ENCODE peak calls at places on chromosomes 16 and 17, in five cellular contexts. A is H9, J is H1, F is neuronal stem cell, I is IMR-90. R is an unnamed sample. For H3K9me3, the result is how much of the 10 kb centered on the place peaks cover.

GRCh38 chr16:67207116-67207856 is 8.4 kb downstream of the ELMO3 start:
- DNase-seq in A (no peak), J (no peak), F (no peak), I (no peak), R (no peak)

GRCh38 chr17:57823469-57824401 is 26.1 kb downstream of the MRPS23 start:
- DNase-seq in A (no peak), J (no peak), F (no peak), I (peak), R (peak)

GRCh38 chr16:30997887-30998711 is 12.3 kb downstream of the STX1B start:
- DNase-seq in A (no peak), J (no peak), F (no peak), I (peak), R (peak)

GRCh38 chr17:18258356-18259038 is at the start of gene FLII:
- DNase-seq in A (peak), J (peak), F (peak), I (peak), R (peak)

GRCh38 chr16:22788190-22788530 is 25.8 kb upstream of the HS3ST2 start:
- DNase-seq in A (no peak), J (no peak), F (no peak), I (no peak), R (no peak)

GRCh38 chr16:17777461-17777863 is 306.7 kb upstream of the XYLT1 start:
- DNase-seq in A (no peak), J (no peak), F (no peak), I (peak), R (no peak)

GRCh38 chr16:78392585-78393195 is 293.2 kb downstream of the WWOX start:
- DNase-seq in A (no peak), J (no peak), F (no peak), I (no peak), R (no peak)

GRCh38 chr17:74516561-74516960 is 14.7 kb downstream of the CD300LB start:
- DNase-seq in A (no peak), J (no peak), F (no peak), I (no peak), R (no peak)

GRCh38 chr16:64065523-64065922 is 1056.3 kb downstream of the CDH11 start:
- DNase-seq in A (no peak), J (no peak), F (no peak), I (no peak), R (no peak)

DNA sequence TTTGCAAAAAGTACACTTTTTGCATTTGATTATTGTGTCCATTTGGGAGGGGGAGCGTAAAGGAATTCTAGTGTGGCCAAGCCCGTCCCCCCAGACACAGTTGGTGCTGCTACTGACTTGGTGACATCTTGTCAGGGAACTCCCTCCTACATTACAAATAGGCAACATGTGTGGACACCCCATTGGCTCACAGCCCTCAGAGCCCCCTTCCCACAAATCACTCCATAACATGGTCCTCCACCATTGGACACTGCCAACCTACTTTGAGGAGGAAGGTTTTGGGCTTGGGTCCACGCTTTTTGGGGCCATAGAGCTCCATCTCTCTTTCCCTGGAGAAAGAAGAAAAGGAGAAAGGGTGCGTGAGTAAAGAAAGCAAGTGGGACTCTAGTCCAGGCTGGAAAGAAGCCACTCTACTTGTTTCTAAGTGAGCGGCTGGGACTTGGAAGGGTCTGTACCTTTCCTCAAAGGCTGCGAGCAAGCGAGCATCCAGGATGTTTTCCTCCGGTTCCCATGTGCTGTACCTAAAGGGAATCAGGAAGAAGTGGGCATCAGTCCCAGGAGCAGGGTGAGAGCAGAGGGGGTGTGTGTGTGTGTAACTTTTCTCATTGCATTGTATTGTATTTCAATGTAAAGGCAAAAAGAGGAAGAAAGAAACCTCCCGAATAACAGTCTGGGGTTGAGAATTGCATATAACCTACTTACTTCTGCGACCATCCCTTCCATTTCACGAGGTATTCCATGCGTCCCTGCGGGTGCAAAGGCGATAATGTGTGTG is 895 bp downstream of the CBX8 start:
- DNase-seq in A (no peak), J (no peak), F (no peak), I (no peak), R (no peak)
- H2AFZ ChIP-seq in A (no peak), J (no peak), F (no peak), I (peak), R (no peak)

GRCh38 chr16:83955218-83956130 is 2.4 kb downstream of the OSGIN1 start:
- DNase-seq in A (no peak), J (no peak), F (no peak), I (peak), R (peak)
- H2AK5ac ChIP-seq in A (no peak), J (no peak), F (peak), I (peak), R (no peak)

DNA sequence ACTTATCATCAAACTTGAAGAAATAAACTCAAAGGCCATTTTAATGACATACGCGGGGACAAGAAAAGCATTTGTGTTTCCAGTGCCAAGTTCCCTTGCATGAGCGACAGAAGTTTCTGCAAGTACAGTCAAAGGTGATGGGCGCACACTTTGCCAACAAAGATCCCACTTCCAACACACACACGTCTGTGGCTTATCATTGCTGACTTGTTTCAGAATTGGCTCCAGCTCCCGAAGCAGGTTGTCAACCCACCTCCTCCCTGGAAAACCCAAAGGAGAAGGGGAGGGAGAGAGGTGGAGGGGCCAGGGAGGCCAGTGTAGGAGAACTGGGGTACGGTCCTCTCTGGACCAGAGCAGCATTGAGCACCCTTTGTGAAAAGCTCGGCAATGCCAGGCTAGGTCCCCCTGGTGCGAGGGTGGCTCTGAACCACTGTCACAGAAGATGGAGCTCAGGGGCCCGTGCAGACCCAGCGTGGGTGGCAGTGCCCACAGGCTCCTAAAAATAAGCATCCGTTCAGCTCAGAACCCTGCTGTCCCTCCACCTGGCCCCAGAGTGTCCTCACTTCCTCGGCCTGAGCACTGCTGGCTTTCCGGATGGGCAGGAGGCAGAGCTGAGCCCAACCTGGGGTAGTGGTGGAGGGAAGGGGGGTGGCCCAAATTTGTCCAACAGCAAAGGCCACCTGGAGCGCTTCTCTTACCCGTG is 33.2 kb downstream of the RBFOX3 start:
- DNase-seq in A (no peak), J (no peak), F (no peak), I (no peak), R (no peak)
- H3K9me3 ChIP-seq in A (under half), J (under half), F (under half), I (under half), R (under half)

DNA sequence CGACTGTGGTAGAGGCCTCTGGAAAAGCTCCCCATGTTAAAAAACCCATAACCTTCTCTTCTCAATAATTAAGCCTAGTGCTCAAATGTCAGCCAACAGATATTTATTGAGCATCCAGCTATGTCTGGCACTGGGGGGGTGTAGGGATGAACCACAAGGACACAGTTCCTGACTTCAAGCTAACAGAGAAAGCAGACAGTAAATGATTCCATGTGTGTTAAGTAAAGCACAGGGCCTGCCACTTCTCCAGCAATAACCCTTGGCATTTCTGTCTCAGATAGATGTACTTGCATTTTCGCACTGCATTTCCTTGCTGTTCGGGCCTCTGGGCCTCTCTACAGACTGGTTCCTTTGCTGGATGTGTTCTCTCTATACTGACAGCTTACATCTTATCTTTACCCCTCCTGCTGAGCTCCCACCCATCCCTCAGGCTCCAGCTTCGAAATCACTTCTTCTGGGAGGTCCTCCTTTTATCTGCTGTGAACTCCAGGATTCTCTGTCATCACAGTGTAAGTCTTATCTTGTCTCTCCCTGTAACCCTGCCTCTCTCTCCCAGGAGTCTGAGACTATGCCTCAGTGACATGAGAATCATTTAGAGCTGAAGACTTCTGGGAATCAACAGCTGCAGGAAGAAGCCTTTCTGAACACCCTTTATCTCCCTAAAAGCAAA is 148.0 kb upstream of the HS3ST3A1 start:
- DNase-seq in A (no peak), J (no peak), F (no peak), I (no peak), R (peak)
- H2AFZ ChIP-seq in A (no peak), J (peak), F (peak), I (no peak), R (no peak)

GRCh38 chr17:34255841-34256240 is 756 bp downstream of the CCL2 start:
- DNase-seq in A (no peak), J (no peak), F (no peak), I (no peak), R (no peak)
- H2AK5ac ChIP-seq in A (no peak), J (peak), F (no peak), I (peak), R (no peak)

DNA sequence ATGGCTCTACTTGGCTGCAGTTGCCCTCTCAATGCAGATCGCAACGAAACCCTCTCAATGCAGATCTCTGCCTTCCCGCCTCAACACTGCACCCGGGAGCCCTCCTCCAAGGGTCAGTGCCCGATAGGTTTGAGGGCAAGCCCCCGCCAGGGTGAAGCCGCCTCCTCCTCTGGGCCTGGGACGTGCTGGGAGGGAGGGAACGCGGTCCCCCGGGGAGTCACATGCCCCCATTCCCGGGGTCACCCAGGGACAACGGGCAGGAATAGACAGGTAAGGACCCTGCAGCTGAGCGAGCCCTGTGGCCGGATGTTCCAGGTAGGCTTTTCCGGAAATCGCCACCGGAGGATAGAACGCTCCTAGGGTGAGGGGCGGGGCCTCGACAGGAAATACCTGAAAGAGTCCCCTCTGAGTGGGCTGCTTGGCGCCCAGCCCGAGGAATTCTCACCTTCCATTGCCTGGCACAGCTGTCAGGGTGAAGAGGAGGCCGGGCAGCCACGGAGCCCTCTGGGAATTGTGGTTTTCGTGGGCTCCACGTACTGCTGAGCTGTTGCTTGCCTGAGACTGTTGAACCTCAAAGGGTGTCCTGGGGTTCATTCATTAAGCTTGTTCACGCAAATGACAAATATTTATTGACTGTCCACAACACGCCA is 12.8 kb downstream of the ZNF174 start:
- DNase-seq in A (no peak), J (no peak), F (no peak), I (no peak), R (no peak)
- H3K9me3 ChIP-seq in A (under half), J (half or more), F (under half), I (half or more), R (half or more)